ENCODE peak calls at places on chromosome 18, in five cellular contexts. I is A549, R is SK-N-SH, S is HepG2, X is GM12878. E is an unnamed sample.

GRCh38 chr18:30481871-30482270 is 560.7 kb downstream of the DSC3 start:
- DNase-seq in I (no peak), R (no peak), S (no peak), X (no peak), E (no peak)

GRCh38 chr18:50624981-50625380 is 65.1 kb downstream of the MAPK4 start:
- DNase-seq in I (no peak), R (no peak), S (no peak), X (no peak), E (no peak)

GRCh38 chr18:6722680-6723079 is 6.8 kb upstream of the ARHGAP28 start:
- DNase-seq in I (no peak), R (no peak), S (no peak), X (no peak), E (no peak)

GRCh38 chr18:11866329-11866728 is 15.1 kb downstream of the CHMP1B start:
- DNase-seq in I (no peak), R (no peak), S (no peak), X (no peak), E (no peak)

GRCh38 chr18:34600118-34600517 is 110.0 kb upstream of the DTNA start:
- DNase-seq in I (no peak), R (no peak), S (no peak), X (no peak), E (no peak)

GRCh38 chr18:39840406-39840805 is 2114.6 kb upstream of the PIK3C3 start:
- DNase-seq in I (no peak), R (no peak), S (no peak), X (no peak), E (no peak)

GRCh38 chr18:11251891-11252270 is 102.5 kb upstream of the PIEZO2 start:
- DNase-seq in I (no peak), R (no peak), S (no peak), X (no peak), E (no peak)

GRCh38 chr18:78169487-78169886 is 810.1 kb upstream of the SALL3 start:
- DNase-seq in I (no peak), R (no peak), S (no peak), X (no peak), E (no peak)

GRCh38 chr18:60981651-60982050 is 351.6 kb upstream of the CDH20 start:
- DNase-seq in I (no peak), R (no peak), S (no peak), X (no peak), E (no peak)

GRCh38 chr18:59993560-59993959 is 93.8 kb downstream of the PMAIP1 start:
- DNase-seq in I (no peak), R (no peak), S (no peak), X (no peak), E (no peak)

GRCh38 chr18:75132471-75132870 is 76.5 kb downstream of the PTGR3 start:
- DNase-seq in I (no peak), R (no peak), S (no peak), X (no peak), E (no peak)

GRCh38 chr18:37248281-37248680 is 317.3 kb downstream of the CELF4 start:
- DNase-seq in I (no peak), R (no peak), S (no peak), X (no peak), E (no peak)

GRCh38 chr18:13453714-13454113 is 235.2 kb downstream of the LDLRAD4 start:
- DNase-seq in I (no peak), R (no peak), S (no peak), X (no peak), E (no peak)

GRCh38 chr18:50696929-50697328 is 122.9 kb downstream of the MRO start:
- DNase-seq in I (no peak), R (no peak), S (no peak), X (no peak), E (no peak)

GRCh38 chr18:23943903-23944624 is 70.5 kb upstream of the TTC39C start:
- DNase-seq in I (peak; percentile 30), R (no peak), S (no peak), X (no peak), E (no peak)

GRCh38 chr18:49168281-49168680 is 217.5 kb upstream of the SMAD7 start:
- DNase-seq in I (no peak), R (no peak), S (no peak), X (no peak), E (no peak)

GRCh38 chr18:49985246-49985645 is 171.9 kb upstream of the ACAA2 start:
- DNase-seq in I (no peak), R (no peak), S (no peak), X (no peak), E (no peak)

GRCh38 chr18:68763082-68763481 is 34.8 kb upstream of the CCDC102B start:
- DNase-seq in I (no peak), R (no peak), S (no peak), X (no peak), E (no peak)

GRCh38 chr18:23927821-23928746 is 86.5 kb upstream of the TTC39C start:
- DNase-seq in I (no peak), R (no peak), S (no peak), X (no peak), E (no peak)

GRCh38 chr18:79575891-79576685 is 103.5 kb upstream of the CTDP1 start:
- DNase-seq in I (no peak), R (no peak), S (no peak), X (no peak), E (no peak)

GRCh38 chr18:31697351-31698298 is 13.2 kb upstream of the B4GALT6 start:
- DNase-seq in I (no peak), R (no peak), S (no peak), X (no peak), E (no peak)

GRCh38 chr18:35131387-35132283 is 90.4 kb downstream of the MAPRE2 start:
- DNase-seq in I (no peak), R (no peak), S (no peak), X (no peak), E (no peak)

GRCh38 chr18:53375641-53376040 is 848.8 kb downstream of the MBD2 start:
- DNase-seq in I (no peak), R (no peak), S (no peak), X (no peak), E (no peak)

GRCh38 chr18:6058941-6059340 is 163.6 kb upstream of the TMEM200C start:
- DNase-seq in I (no peak), R (no peak), S (peak; percentile 9), X (no peak), E (no peak)

GRCh38 chr18:70454705-70455322 is 166.0 kb downstream of the SOCS6 start:
- DNase-seq in I (peak; percentile 76), R (peak; percentile 55), S (peak; percentile 60), X (no peak), E (peak; percentile 46)

GRCh38 chr18:40875101-40875500 is 1079.9 kb upstream of the PIK3C3 start:
- DNase-seq in I (no peak), R (no peak), S (no peak), X (no peak), E (no peak)

GRCh38 chr18:40874233-40874632 is 1080.8 kb upstream of the PIK3C3 start:
- DNase-seq in I (no peak), R (no peak), S (no peak), X (no peak), E (no peak)

GRCh38 chr18:40878371-40878770 is 1076.7 kb upstream of the PIK3C3 start:
- DNase-seq in I (no peak), R (no peak), S (no peak), X (no peak), E (no peak)

GRCh38 chr18:40882468-40882867 is 1072.6 kb upstream of the PIK3C3 start:
- DNase-seq in I (no peak), R (no peak), S (no peak), X (no peak), E (no peak)

GRCh38 chr18:40877096-40877495 is 1077.9 kb upstream of the PIK3C3 start:
- DNase-seq in I (no peak), R (no peak), S (no peak), X (no peak), E (no peak)
- TF ChIP-seq MAX in I (no peak), R (no peak), S (no peak), X (no peak), E (no peak)

DNA sequence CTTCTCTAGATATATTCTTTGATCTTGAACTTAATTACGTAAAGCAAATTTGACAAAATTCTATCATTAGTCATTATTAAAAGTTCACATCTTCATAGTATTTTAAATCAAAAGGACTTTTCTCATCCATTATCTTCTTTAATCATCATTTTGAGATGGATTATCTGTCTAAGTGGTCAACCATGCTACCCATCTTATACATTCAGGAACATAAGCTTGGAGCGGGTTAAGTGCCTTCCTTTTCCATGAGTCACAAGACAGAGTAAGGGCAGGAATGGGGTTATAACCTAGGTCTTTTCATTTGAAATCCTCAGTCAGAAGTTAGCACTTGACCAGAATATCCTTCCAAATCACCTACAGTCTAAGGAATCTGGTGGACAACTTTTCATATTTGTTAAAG is 297.1 kb downstream of the TCF4 start:
- DNase-seq in I (no peak), R (no peak), S (no peak), X (no peak), E (no peak)
- TF ChIP-seq SMC3 in I (no peak), R (no peak), S (no peak), X (no peak), E (no peak)

GRCh38 chr18:28584726-28585125 is 407.8 kb upstream of the CDH2 start:
- DNase-seq in I (no peak), R (no peak), S (no peak), X (no peak), E (no peak)
- TF ChIP-seq RFX5 in I (no peak), R (no peak), S (no peak), X (no peak), E (no peak)

DNA sequence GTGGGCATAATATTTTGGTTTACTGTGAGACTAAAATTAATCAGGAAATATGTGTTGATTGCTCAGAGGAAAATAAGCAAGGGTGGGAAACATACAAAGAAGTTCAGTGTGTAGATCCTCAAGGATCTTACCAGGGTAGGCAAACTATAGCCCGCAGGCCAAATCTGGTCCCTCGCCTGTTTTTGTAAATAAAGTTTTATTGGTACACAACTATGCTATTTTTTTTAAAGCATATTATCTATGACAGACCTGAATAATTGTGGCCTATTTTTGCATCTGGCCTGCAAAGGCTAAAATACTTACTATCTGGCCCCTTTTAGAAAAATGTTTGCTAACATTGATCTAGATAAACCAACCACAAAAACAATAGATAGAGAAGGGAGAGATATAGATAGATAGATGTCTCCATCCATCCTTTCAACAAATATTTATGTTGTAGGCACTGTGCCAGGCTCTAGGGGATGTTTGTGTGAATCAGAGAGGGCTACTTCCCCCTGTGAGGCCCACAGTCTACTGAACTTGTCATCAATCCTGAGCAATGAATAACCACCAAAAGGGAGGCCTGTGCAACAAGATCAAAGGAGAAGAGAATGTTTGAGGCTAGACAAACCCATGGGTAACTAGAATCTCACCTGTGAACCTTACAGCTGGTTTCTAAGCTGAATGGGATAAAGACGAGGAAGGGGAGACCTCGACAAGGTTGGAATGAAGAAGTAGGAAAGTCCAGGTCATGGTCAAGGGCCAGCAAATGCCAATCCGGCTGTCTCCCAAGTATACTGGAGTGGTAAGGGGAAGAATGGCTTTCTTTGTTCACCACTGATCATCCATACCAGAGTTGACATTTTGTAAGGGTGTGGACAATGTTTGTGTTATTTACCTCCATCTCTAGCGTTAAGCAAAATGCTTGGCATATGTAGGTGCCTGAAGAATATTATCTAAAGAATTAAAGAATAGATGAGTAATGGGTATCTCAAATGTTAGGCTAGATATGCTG is 23.6 kb downstream of the ALPK2 start:
- DNase-seq in I (peak; percentile 75), R (no peak), S (peak; percentile 99), X (peak; percentile 45), E (no peak)
- TF ChIP-seq MAX in I (peak; percentile 32), R (no peak), S (peak; percentile 53), X (no peak), E (no peak)

E was measured in K562.